ENCODE peak calls at places on chromosome 19, in nine cellular contexts. S is CD4-positive, alpha-beta memory T cell; V is T-helper 2 cell; K is astrocyte of the spinal cord; O is T1000; J is nephron progenitor cell; H is left ventricle myocardium inferior; X is EL; A is fibroblast of the aortic adventitia. N is an unnamed sample.

GRCh38 chr19:19356901-19357566 is 36.4 kb downstream of the MAU2 start:
- DNase-seq in V (no peak), A (no peak), X (no peak), K (no peak), S (no peak), J (no peak), H (no peak), O (no peak), N (no peak)

GRCh38 chr19:17755977-17756670 is 4.8 kb downstream of the FCHO1 start:
- DNase-seq in V (no peak), S (peak; percentile 41), O (no peak), J (peak; percentile 84), K (peak; percentile 39), X (peak; percentile 31), H (no peak), A (peak; percentile 37), N (no peak)

GRCh38 chr19:31538879-31539278 is 189.6 kb upstream of the TSHZ3 start:
- DNase-seq in V (no peak), S (no peak), O (no peak), K (no peak), J (no peak), X (no peak), H (no peak), A (no peak), N (no peak)

GRCh38 chr19:13093407-13094284 is 9.0 kb downstream of the LYL1 start:
- DNase-seq in A (peak; percentile 86), H (peak; percentile 83), J (peak; percentile 84), K (peak; percentile 89), X (peak; percentile 83), S (peak; percentile 78), O (peak; percentile 44), V (peak; percentile 67), N (peak; percentile 96)

GRCh38 chr19:43905897-43906296 is 29.2 kb downstream of the ZNF45 start:
- DNase-seq in V (no peak), O (no peak), A (no peak), H (no peak), K (no peak), S (no peak), X (no peak), J (no peak), N (no peak)

GRCh38 chr19:58279925-58280316 is 1.2 kb downstream of the ZNF8 start:
- DNase-seq in S (no peak), J (no peak), K (no peak), H (no peak), A (no peak), O (no peak), X (no peak), V (no peak), N (no peak)

GRCh38 chr19:23283925-23284324 is 33.7 kb upstream of the ZNF724 start:
- DNase-seq in O (peak; percentile 11), J (peak; percentile 40), S (peak; percentile 59), V (peak; percentile 13), H (peak; percentile 22), K (no peak), A (peak; percentile 18), X (peak; percentile 53), N (peak; percentile 13)

GRCh38 chr19:33332248-33332647 is 29.9 kb upstream of the CEBPA start:
- DNase-seq in V (no peak), K (no peak), A (no peak), S (no peak), X (no peak), H (no peak), O (no peak), J (no peak), N (no peak)

GRCh38 chr19:45784096-45784495 is 1.8 kb upstream of the DMPK start:
- DNase-seq in H (no peak), J (no peak), V (no peak), X (no peak), O (no peak), A (no peak), K (no peak), S (no peak), N (no peak)

GRCh38 chr19:20923077-20923871 is at the start of gene ZNF85:
- DNase-seq in S (peak; percentile 91), H (peak; percentile 90), X (peak; percentile 93), V (peak; percentile 80), A (peak; percentile 89), J (peak; percentile 83), K (peak; percentile 93), O (peak; percentile 75), N (peak; percentile 76)

GRCh38 chr19:5651361-5651760 is 28.5 kb downstream of the SAFB start:
- DNase-seq in H (no peak), S (no peak), O (no peak), K (no peak), A (no peak), X (no peak), V (no peak), J (no peak), N (no peak)

GRCh38 chr19:2045501-2046045 is 5.5 kb downstream of the MKNK2 start:
- DNase-seq in A (no peak), J (no peak), K (no peak), O (no peak), X (no peak), S (no peak), V (no peak), H (no peak), N (no peak)

GRCh38 chr19:55528030-55528801 is 8.7 kb downstream of the SBK2 start:
- DNase-seq in X (no peak), K (peak; percentile 19), J (no peak), V (no peak), S (no peak), A (no peak), H (no peak), O (no peak), N (no peak)

GRCh38 chr19:47381653-47382279 is 32.7 kb downstream of the DHX34 start:
- DNase-seq in O (no peak), X (no peak), J (no peak), S (peak; percentile 12), H (no peak), V (peak; percentile 29), A (no peak), K (no peak), N (no peak)

GRCh38 chr19:58578430-58578925 is 5.3 kb upstream of the MZF1 start:
- DNase-seq in K (no peak), O (no peak), H (no peak), V (no peak), A (no peak), S (no peak), J (no peak), X (no peak), N (no peak)